ENCODE peak calls at places on chromosomes 11 and 22, in seven cellular contexts. One of them, this sample, is unnamed.

GRCh38 chr11:78583889-78584288 is 9.2 kb upstream of the NARS2 start:
- DNase-seq in epithelial cell of esophagus: no peak
- DNase-seq in astrocyte of the cerebellum: no peak
- DNase-seq in neural crest cell: no peak
- DNase-seq in esophagus muscularis mucosa: no peak
- DNase-seq in psoas muscle: no peak
- DNase-seq in cardiac muscle cell: no peak
- DNase-seq in this sample: no peak

GRCh38 chr11:79388201-79388600 is 52.6 kb downstream of the TENM4 start:
- DNase-seq in esophagus muscularis mucosa: no peak
- DNase-seq in astrocyte of the cerebellum: peak
- DNase-seq in psoas muscle: no peak
- DNase-seq in neural crest cell: no peak
- DNase-seq in cardiac muscle cell: no peak
- DNase-seq in epithelial cell of esophagus: no peak
- DNase-seq in this sample: no peak

GRCh38 chr11:88886796-88887195 is 179.0 kb downstream of the GRM5 start:
- DNase-seq in astrocyte of the cerebellum: no peak
- DNase-seq in epithelial cell of esophagus: peak
- DNase-seq in cardiac muscle cell: peak
- DNase-seq in esophagus muscularis mucosa: no peak
- DNase-seq in neural crest cell: peak
- DNase-seq in psoas muscle: no peak
- DNase-seq in this sample: no peak

GRCh38 chr11:115391598-115391997 is 112.6 kb downstream of the CADM1 start:
- DNase-seq in epithelial cell of esophagus: no peak
- DNase-seq in esophagus muscularis mucosa: no peak
- DNase-seq in astrocyte of the cerebellum: no peak
- DNase-seq in cardiac muscle cell: no peak
- DNase-seq in neural crest cell: no peak
- DNase-seq in psoas muscle: no peak
- DNase-seq in this sample: no peak

GRCh38 chr22:44729391-44730012 is 22.9 kb upstream of the ARHGAP8 start:
- DNase-seq in cardiac muscle cell: peak
- DNase-seq in astrocyte of the cerebellum: peak
- DNase-seq in epithelial cell of esophagus: no peak
- DNase-seq in neural crest cell: peak
- DNase-seq in esophagus muscularis mucosa: no peak
- DNase-seq in psoas muscle: peak
- DNase-seq in this sample: no peak

GRCh38 chr11:110897035-110897434 is 184.8 kb upstream of the ARHGAP20 start:
- DNase-seq in epithelial cell of esophagus: no peak
- DNase-seq in neural crest cell: no peak
- DNase-seq in cardiac muscle cell: peak
- DNase-seq in astrocyte of the cerebellum: peak
- DNase-seq in esophagus muscularis mucosa: no peak
- DNase-seq in psoas muscle: no peak
- DNase-seq in this sample: no peak

GRCh38 chr22:21643533-21644357 is 1.6 kb downstream of the SDF2L1 start:
- DNase-seq in astrocyte of the cerebellum: no peak
- DNase-seq in cardiac muscle cell: no peak
- DNase-seq in esophagus muscularis mucosa: no peak
- DNase-seq in neural crest cell: no peak
- DNase-seq in psoas muscle: no peak
- DNase-seq in epithelial cell of esophagus: no peak
- DNase-seq in this sample: no peak

GRCh38 chr11:14764213-14764898 is 120.8 kb downstream of the PDE3B start:
- DNase-seq in esophagus muscularis mucosa: no peak
- DNase-seq in epithelial cell of esophagus: no peak
- DNase-seq in astrocyte of the cerebellum: no peak
- DNase-seq in neural crest cell: no peak
- DNase-seq in cardiac muscle cell: peak
- DNase-seq in psoas muscle: no peak
- DNase-seq in this sample: no peak

GRCh38 chr11:37963440-37963839 is 1365.4 kb upstream of the RAG2 start:
- DNase-seq in astrocyte of the cerebellum: no peak
- DNase-seq in neural crest cell: no peak
- DNase-seq in psoas muscle: no peak
- DNase-seq in cardiac muscle cell: no peak
- DNase-seq in esophagus muscularis mucosa: no peak
- DNase-seq in epithelial cell of esophagus: no peak
- DNase-seq in this sample: no peak

GRCh38 chr11:68941324-68942089 is 37.8 kb downstream of the IGHMBP2 start:
- DNase-seq in astrocyte of the cerebellum: no peak
- DNase-seq in esophagus muscularis mucosa: no peak
- DNase-seq in cardiac muscle cell: no peak
- DNase-seq in epithelial cell of esophagus: no peak
- DNase-seq in neural crest cell: no peak
- DNase-seq in psoas muscle: no peak
- DNase-seq in this sample: no peak

GRCh38 chr11:2158966-2159365 is 2.0 kb downstream of the INS start:
- DNase-seq in cardiac muscle cell: no peak
- DNase-seq in epithelial cell of esophagus: no peak
- DNase-seq in astrocyte of the cerebellum: no peak
- DNase-seq in neural crest cell: no peak
- DNase-seq in esophagus muscularis mucosa: no peak
- DNase-seq in psoas muscle: no peak
- DNase-seq in this sample: no peak

GRCh38 chr11:123357990-123358827 is 71.9 kb upstream of the GRAMD1B start:
- DNase-seq in psoas muscle: no peak
- DNase-seq in neural crest cell: peak
- DNase-seq in epithelial cell of esophagus: peak
- DNase-seq in esophagus muscularis mucosa: no peak
- DNase-seq in cardiac muscle cell: peak
- DNase-seq in astrocyte of the cerebellum: no peak
- DNase-seq in this sample: peak

GRCh38 chr11:66720223-66720898 is 8.7 kb downstream of the SPTBN2 start:
- DNase-seq in epithelial cell of esophagus: peak
- DNase-seq in neural crest cell: peak
- DNase-seq in astrocyte of the cerebellum: peak
- DNase-seq in cardiac muscle cell: peak
- DNase-seq in esophagus muscularis mucosa: no peak
- DNase-seq in psoas muscle: peak
- DNase-seq in this sample: peak

GRCh38 chr11:64869571-64870175 is 8.7 kb downstream of the EHD1 start:
- DNase-seq in neural crest cell: peak
- DNase-seq in cardiac muscle cell: no peak
- DNase-seq in astrocyte of the cerebellum: no peak
- DNase-seq in epithelial cell of esophagus: no peak
- DNase-seq in esophagus muscularis mucosa: no peak
- DNase-seq in psoas muscle: no peak
- DNase-seq in this sample: no peak

GRCh38 chr11:84396521-84396920 is 1110.4 kb upstream of the CCDC90B start:
- DNase-seq in esophagus muscularis mucosa: no peak
- DNase-seq in astrocyte of the cerebellum: no peak
- DNase-seq in epithelial cell of esophagus: no peak
- DNase-seq in neural crest cell: no peak
- DNase-seq in cardiac muscle cell: no peak
- DNase-seq in psoas muscle: no peak
- DNase-seq in this sample: no peak

GRCh38 chr11:29272019-29272654 is 744.7 kb downstream of the KCNA4 start:
- DNase-seq in epithelial cell of esophagus: peak
- DNase-seq in neural crest cell: no peak
- DNase-seq in psoas muscle: no peak
- DNase-seq in cardiac muscle cell: peak
- DNase-seq in astrocyte of the cerebellum: no peak
- DNase-seq in esophagus muscularis mucosa: no peak
- DNase-seq in this sample: no peak

GRCh38 chr11:67422894-67423293 is 5.4 kb upstream of the RPS6KB2 start:
- DNase-seq in esophagus muscularis mucosa: no peak
- DNase-seq in epithelial cell of esophagus: peak
- DNase-seq in cardiac muscle cell: no peak
- DNase-seq in psoas muscle: no peak
- DNase-seq in astrocyte of the cerebellum: no peak
- DNase-seq in neural crest cell: no peak
- DNase-seq in this sample: no peak

GRCh38 chr11:2588809-2589537 is 110.8 kb downstream of the KCNQ1OT1 start:
- DNase-seq in epithelial cell of esophagus: no peak
- DNase-seq in neural crest cell: no peak
- DNase-seq in esophagus muscularis mucosa: peak
- DNase-seq in astrocyte of the cerebellum: no peak
- DNase-seq in cardiac muscle cell: no peak
- DNase-seq in psoas muscle: peak
- DNase-seq in this sample: peak

DNA sequence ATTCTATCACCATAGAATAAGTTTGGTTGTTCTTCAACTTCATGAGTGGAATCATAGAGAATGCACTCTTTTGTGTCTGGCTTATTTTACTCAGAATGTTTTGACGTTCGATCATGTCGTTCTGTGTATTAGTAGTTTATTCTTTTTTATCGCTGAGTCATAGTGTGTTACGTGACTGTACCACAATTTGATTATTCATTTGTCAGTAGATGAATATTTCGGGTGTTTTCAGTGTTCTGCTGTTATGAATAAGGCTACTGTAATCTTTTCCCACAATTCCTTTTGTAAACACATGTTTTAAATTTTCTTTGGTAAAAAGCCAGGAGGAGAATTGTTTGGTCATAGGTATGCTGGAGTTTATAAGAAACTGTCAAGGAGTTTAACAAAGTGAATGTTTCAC is 279.9 kb upstream of the B3GAT1 start:
- DNase-seq in psoas muscle: no peak
- DNase-seq in cardiac muscle cell: no peak
- DNase-seq in esophagus muscularis mucosa: no peak
- DNase-seq in astrocyte of the cerebellum: peak
- DNase-seq in neural crest cell: no peak
- DNase-seq in epithelial cell of esophagus: no peak
- DNase-seq in this sample: no peak
- TF ChIP-seq CTCF in psoas muscle: no peak
- TF ChIP-seq CTCF in cardiac muscle cell: no peak
- TF ChIP-seq CTCF in esophagus muscularis mucosa: no peak
- TF ChIP-seq CTCF in astrocyte of the cerebellum: no peak
- TF ChIP-seq CTCF in neural crest cell: no peak
- TF ChIP-seq CTCF in epithelial cell of esophagus: no peak
- TF ChIP-seq CTCF in this sample: no peak

DNA sequence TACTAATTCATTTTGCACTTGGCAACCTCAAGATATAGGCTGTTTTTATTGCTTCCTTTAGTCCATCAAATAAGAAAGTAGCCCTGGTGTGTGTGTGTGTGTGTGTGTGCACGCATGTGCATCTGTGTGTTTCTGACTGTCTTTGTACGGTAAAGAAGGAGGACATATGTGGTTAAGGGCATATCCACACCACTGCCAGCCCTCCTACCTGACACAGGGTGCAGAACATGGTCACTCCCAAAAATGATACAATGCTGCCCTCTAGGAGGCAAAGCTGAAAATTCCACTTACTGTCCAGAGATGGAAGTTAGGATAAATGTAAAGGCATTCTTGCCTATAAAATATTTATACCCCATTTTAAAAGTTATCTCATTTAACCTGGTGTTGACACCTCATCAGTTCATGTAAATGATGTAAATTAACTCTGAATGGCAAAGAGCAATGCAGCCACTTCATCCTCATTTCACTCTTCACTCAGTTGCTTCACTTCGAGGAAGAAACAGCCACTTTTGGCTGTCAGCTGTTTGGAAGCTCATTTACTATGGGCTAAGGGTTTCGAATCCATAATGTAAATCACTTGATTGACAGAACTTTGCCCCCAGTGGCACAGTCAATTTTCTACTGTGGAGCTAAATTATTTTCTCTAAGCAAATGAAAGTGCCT is 83.1 kb upstream of the MTNR1B start:
- DNase-seq in astrocyte of the cerebellum: peak
- DNase-seq in cardiac muscle cell: peak
- DNase-seq in psoas muscle: no peak
- DNase-seq in neural crest cell: peak
- DNase-seq in epithelial cell of esophagus: peak
- DNase-seq in esophagus muscularis mucosa: no peak
- DNase-seq in this sample: no peak
- TF ChIP-seq CTCF in astrocyte of the cerebellum: peak
- TF ChIP-seq CTCF in cardiac muscle cell: peak
- TF ChIP-seq CTCF in psoas muscle: peak
- TF ChIP-seq CTCF in neural crest cell: peak
- TF ChIP-seq CTCF in epithelial cell of esophagus: peak
- TF ChIP-seq CTCF in esophagus muscularis mucosa: peak
- TF ChIP-seq CTCF in this sample: peak

GRCh38 chr22:29998627-29999026 is 81.6 kb upstream of the HORMAD2 start:
- DNase-seq in epithelial cell of esophagus: no peak
- DNase-seq in cardiac muscle cell: no peak
- DNase-seq in esophagus muscularis mucosa: no peak
- DNase-seq in psoas muscle: no peak
- DNase-seq in neural crest cell: no peak
- DNase-seq in astrocyte of the cerebellum: no peak
- DNase-seq in this sample: no peak
- TF ChIP-seq CTCF in epithelial cell of esophagus: no peak
- TF ChIP-seq CTCF in cardiac muscle cell: no peak
- TF ChIP-seq CTCF in esophagus muscularis mucosa: no peak
- TF ChIP-seq CTCF in psoas muscle: no peak
- TF ChIP-seq CTCF in neural crest cell: peak
- TF ChIP-seq CTCF in astrocyte of the cerebellum: no peak
- TF ChIP-seq CTCF in this sample: no peak

DNA sequence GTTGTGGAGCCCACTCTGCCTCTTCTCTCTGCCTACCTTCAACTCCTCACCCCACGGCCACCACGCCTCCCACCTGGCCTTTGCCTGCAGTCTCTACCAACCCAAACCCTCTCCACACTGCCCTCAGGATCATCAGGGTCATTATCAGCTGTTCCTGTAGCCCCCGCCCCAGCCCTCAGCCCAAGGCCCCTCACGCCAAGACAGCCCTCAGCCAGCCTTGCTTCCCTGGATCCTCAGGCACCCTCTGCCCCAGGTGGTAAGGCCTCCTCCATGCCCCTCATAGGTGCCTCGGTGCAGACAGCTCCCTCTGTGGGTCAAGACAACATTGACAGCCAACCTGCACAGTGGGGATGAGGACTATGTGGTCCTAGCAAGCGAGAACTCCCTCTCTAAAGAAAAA is 1.7 kb downstream of the SBF1 start:
- DNase-seq in psoas muscle: no peak
- DNase-seq in neural crest cell: no peak
- DNase-seq in esophagus muscularis mucosa: no peak
- DNase-seq in cardiac muscle cell: no peak
- DNase-seq in astrocyte of the cerebellum: no peak
- DNase-seq in epithelial cell of esophagus: peak
- DNase-seq in this sample: no peak
- TF ChIP-seq CTCF in psoas muscle: peak
- TF ChIP-seq CTCF in neural crest cell: peak
- TF ChIP-seq CTCF in esophagus muscularis mucosa: no peak
- TF ChIP-seq CTCF in cardiac muscle cell: peak
- TF ChIP-seq CTCF in astrocyte of the cerebellum: peak
- TF ChIP-seq CTCF in epithelial cell of esophagus: peak
- TF ChIP-seq CTCF in this sample: peak

GRCh38 chr22:17945851-17946690 is 78.3 kb downstream of the MICAL3 start:
- DNase-seq in astrocyte of the cerebellum: no peak
- DNase-seq in esophagus muscularis mucosa: no peak
- DNase-seq in psoas muscle: no peak
- DNase-seq in neural crest cell: no peak
- DNase-seq in epithelial cell of esophagus: peak
- DNase-seq in cardiac muscle cell: no peak
- DNase-seq in this sample: no peak
- TF ChIP-seq CTCF in astrocyte of the cerebellum: no peak
- TF ChIP-seq CTCF in esophagus muscularis mucosa: no peak
- TF ChIP-seq CTCF in psoas muscle: no peak
- TF ChIP-seq CTCF in neural crest cell: no peak
- TF ChIP-seq CTCF in epithelial cell of esophagus: peak
- TF ChIP-seq CTCF in cardiac muscle cell: no peak
- TF ChIP-seq CTCF in this sample: no peak